ENCODE peak calls at places on chromosomes 4 and X, in nine cellular contexts. One of them, this sample, is unnamed.

GRCh38 chrX:132146456-132146855 is 18.6 kb upstream of the FRMD7 start:
- DNase-seq in right lobe of liver: peak
- DNase-seq in cardiac muscle cell: no peak
- DNase-seq in K562: no peak
- DNase-seq in left lung: no peak
- DNase-seq in neural progenitor cell: peak
- DNase-seq in fibroblast of lung: no peak
- DNase-seq in tibial artery: no peak
- DNase-seq in colonic mucosa: no peak
- DNase-seq in this sample: no peak

GRCh38 chr4:113563691-113564378 is 197.7 kb downstream of the CAMK2D start:
- DNase-seq in right lobe of liver: no peak
- DNase-seq in cardiac muscle cell: no peak
- DNase-seq in K562: no peak
- DNase-seq in left lung: no peak
- DNase-seq in neural progenitor cell: no peak
- DNase-seq in fibroblast of lung: no peak
- DNase-seq in tibial artery: no peak
- DNase-seq in colonic mucosa: no peak
- DNase-seq in this sample: no peak

GRCh38 chr4:96228463-96228862 is 388.6 kb downstream of the PDHA2 start:
- DNase-seq in right lobe of liver: no peak
- DNase-seq in cardiac muscle cell: no peak
- DNase-seq in K562: no peak
- DNase-seq in left lung: no peak
- DNase-seq in neural progenitor cell: no peak
- DNase-seq in fibroblast of lung: no peak
- DNase-seq in tibial artery: no peak
- DNase-seq in colonic mucosa: no peak
- DNase-seq in this sample: peak

GRCh38 chr4:119517361-119518229 is 111.0 kb downstream of the PDE5A start:
- DNase-seq in right lobe of liver: no peak
- DNase-seq in cardiac muscle cell: no peak
- DNase-seq in K562: no peak
- DNase-seq in left lung: no peak
- DNase-seq in neural progenitor cell: no peak
- DNase-seq in fibroblast of lung: peak
- DNase-seq in tibial artery: no peak
- DNase-seq in colonic mucosa: no peak
- DNase-seq in this sample: peak

GRCh38 chr4:149371021-149371420 is 444.6 kb downstream of the IQCM start:
- DNase-seq in right lobe of liver: peak
- DNase-seq in cardiac muscle cell: peak
- DNase-seq in K562: no peak
- DNase-seq in left lung: no peak
- DNase-seq in neural progenitor cell: peak
- DNase-seq in fibroblast of lung: peak
- DNase-seq in tibial artery: no peak
- DNase-seq in colonic mucosa: peak
- DNase-seq in this sample: peak

GRCh38 chr4:11471613-11472012 is 42.9 kb upstream of the HS3ST1 start:
- DNase-seq in right lobe of liver: no peak
- DNase-seq in cardiac muscle cell: no peak
- DNase-seq in K562: no peak
- DNase-seq in left lung: no peak
- DNase-seq in neural progenitor cell: no peak
- DNase-seq in fibroblast of lung: no peak
- DNase-seq in tibial artery: no peak
- DNase-seq in colonic mucosa: peak
- DNase-seq in this sample: peak

GRCh38 chrX:67619253-67619652 is 75.4 kb downstream of the AR start:
- DNase-seq in right lobe of liver: no peak
- DNase-seq in cardiac muscle cell: no peak
- DNase-seq in K562: no peak
- DNase-seq in left lung: no peak
- DNase-seq in neural progenitor cell: no peak
- DNase-seq in fibroblast of lung: peak
- DNase-seq in tibial artery: no peak
- DNase-seq in colonic mucosa: no peak
- DNase-seq in this sample: peak

GRCh38 chr4:85929926-85930325 is 429.9 kb downstream of the MAPK10 start:
- DNase-seq in right lobe of liver: peak
- DNase-seq in cardiac muscle cell: peak
- DNase-seq in K562: no peak
- DNase-seq in left lung: peak
- DNase-seq in neural progenitor cell: peak
- DNase-seq in fibroblast of lung: no peak
- DNase-seq in tibial artery: no peak
- DNase-seq in colonic mucosa: peak
- DNase-seq in this sample: no peak

DNA sequence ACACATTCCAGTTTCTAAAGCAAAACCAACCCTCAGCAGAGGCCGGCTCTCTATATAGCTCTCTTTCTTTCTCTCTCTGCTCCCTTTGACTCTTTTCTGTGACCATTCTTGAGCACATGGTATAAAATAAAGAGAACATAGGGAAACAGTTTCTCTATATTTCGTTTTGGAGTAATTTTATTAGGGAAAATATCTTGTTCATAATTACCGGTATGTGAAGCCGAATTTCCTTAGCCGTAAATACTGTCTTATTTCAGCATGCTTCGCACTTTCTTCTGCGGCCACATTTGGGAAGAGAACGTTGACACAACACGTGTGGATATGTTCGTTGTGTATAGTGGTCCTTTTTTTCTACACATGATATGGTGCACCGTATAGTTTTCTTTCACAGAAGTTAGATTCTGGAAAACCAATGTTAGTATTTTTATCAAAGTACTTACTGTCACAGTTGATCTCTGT is 4.9 kb upstream of the LEF1 start:
- DNase-seq in right lobe of liver: no peak
- DNase-seq in cardiac muscle cell: no peak
- DNase-seq in K562: no peak
- DNase-seq in left lung: no peak
- DNase-seq in neural progenitor cell: no peak
- DNase-seq in fibroblast of lung: no peak
- DNase-seq in tibial artery: no peak
- DNase-seq in colonic mucosa: no peak
- DNase-seq in this sample: no peak
- H3K4me3 ChIP-seq in right lobe of liver: no peak
- H3K4me3 ChIP-seq in cardiac muscle cell: peak
- H3K4me3 ChIP-seq in K562: peak
- H3K4me3 ChIP-seq in left lung: peak
- H3K4me3 ChIP-seq in neural progenitor cell: peak
- H3K4me3 ChIP-seq in fibroblast of lung: peak
- H3K4me3 ChIP-seq in tibial artery: peak
- H3K4me3 ChIP-seq in colonic mucosa: peak
- H3K4me3 ChIP-seq in this sample: peak

GRCh38 chrX:70476934-70477733 is 32.5 kb downstream of the DLG3 start:
- DNase-seq in right lobe of liver: no peak
- DNase-seq in cardiac muscle cell: no peak
- DNase-seq in K562: peak
- DNase-seq in left lung: peak
- DNase-seq in neural progenitor cell: peak
- DNase-seq in fibroblast of lung: peak
- DNase-seq in tibial artery: peak
- DNase-seq in colonic mucosa: peak
- DNase-seq in this sample: peak

GRCh38 chrX:70476166-70476933 is 31.7 kb downstream of the DLG3 start:
- DNase-seq in right lobe of liver: no peak
- DNase-seq in cardiac muscle cell: no peak
- DNase-seq in K562: no peak
- DNase-seq in left lung: no peak
- DNase-seq in neural progenitor cell: no peak
- DNase-seq in fibroblast of lung: no peak
- DNase-seq in tibial artery: no peak
- DNase-seq in colonic mucosa: no peak
- DNase-seq in this sample: no peak

GRCh38 chrX:70478521-70478920 is 33.9 kb downstream of the DLG3 start:
- DNase-seq in right lobe of liver: no peak
- DNase-seq in cardiac muscle cell: no peak
- DNase-seq in K562: no peak
- DNase-seq in left lung: no peak
- DNase-seq in neural progenitor cell: no peak
- DNase-seq in fibroblast of lung: no peak
- DNase-seq in tibial artery: no peak
- DNase-seq in colonic mucosa: no peak
- DNase-seq in this sample: no peak

GRCh38 chrX:70479197-70479969 is 34.7 kb downstream of the DLG3 start:
- DNase-seq in right lobe of liver: no peak
- DNase-seq in cardiac muscle cell: no peak
- DNase-seq in K562: no peak
- DNase-seq in left lung: no peak
- DNase-seq in neural progenitor cell: no peak
- DNase-seq in fibroblast of lung: peak
- DNase-seq in tibial artery: no peak
- DNase-seq in colonic mucosa: no peak
- DNase-seq in this sample: peak

DNA sequence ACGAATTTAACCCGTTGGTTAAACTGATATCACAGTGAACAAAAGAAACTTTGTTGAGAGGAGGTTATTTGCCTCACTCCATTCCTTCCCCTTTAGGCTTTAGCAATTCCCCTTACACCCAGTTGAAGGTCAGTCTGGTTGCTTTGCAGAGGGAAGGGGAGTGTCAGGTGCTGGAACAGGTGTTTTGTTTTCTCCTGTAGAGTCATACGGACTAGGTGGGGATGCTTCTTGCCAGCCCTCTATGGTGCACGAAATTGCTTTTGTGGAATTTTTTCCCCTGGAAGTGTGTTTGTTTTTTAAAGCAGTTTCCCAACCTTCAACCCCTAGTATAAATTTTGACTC is 33.1 kb downstream of the DLG3 start:
- DNase-seq in right lobe of liver: no peak
- DNase-seq in cardiac muscle cell: no peak
- DNase-seq in K562: no peak
- DNase-seq in left lung: no peak
- DNase-seq in neural progenitor cell: no peak
- DNase-seq in fibroblast of lung: no peak
- DNase-seq in tibial artery: no peak
- DNase-seq in colonic mucosa: no peak
- DNase-seq in this sample: no peak
- TF ChIP-seq CTCF in right lobe of liver: no peak
- TF ChIP-seq CTCF in cardiac muscle cell: no peak
- TF ChIP-seq CTCF in K562: no peak
- TF ChIP-seq CTCF in left lung: no peak
- TF ChIP-seq CTCF in neural progenitor cell: no peak
- TF ChIP-seq CTCF in fibroblast of lung: no peak
- TF ChIP-seq CTCF in tibial artery: no peak
- TF ChIP-seq CTCF in colonic mucosa: no peak
- TF ChIP-seq CTCF in this sample: no peak

GRCh38 chr4:1171306-1172227 is 816 bp downstream of the SPON2 start:
- DNase-seq in right lobe of liver: peak
- DNase-seq in cardiac muscle cell: peak
- DNase-seq in K562: no peak
- DNase-seq in left lung: no peak
- DNase-seq in neural progenitor cell: peak
- DNase-seq in fibroblast of lung: no peak
- DNase-seq in tibial artery: peak
- DNase-seq in colonic mucosa: peak
- DNase-seq in this sample: peak

GRCh38 chr4:1169691-1170096 is 2.7 kb downstream of the SPON2 start:
- DNase-seq in right lobe of liver: no peak
- DNase-seq in cardiac muscle cell: no peak
- DNase-seq in K562: no peak
- DNase-seq in left lung: no peak
- DNase-seq in neural progenitor cell: no peak
- DNase-seq in fibroblast of lung: no peak
- DNase-seq in tibial artery: peak
- DNase-seq in colonic mucosa: no peak
- DNase-seq in this sample: no peak

GRCh38 chr4:1170805-1171305 is 1.5 kb downstream of the SPON2 start:
- DNase-seq in right lobe of liver: peak
- DNase-seq in cardiac muscle cell: no peak
- DNase-seq in K562: no peak
- DNase-seq in left lung: no peak
- DNase-seq in neural progenitor cell: no peak
- DNase-seq in fibroblast of lung: no peak
- DNase-seq in tibial artery: peak
- DNase-seq in colonic mucosa: no peak
- DNase-seq in this sample: no peak

GRCh38 chr4:1169171-1169671 is 3.2 kb downstream of the SPON2 start:
- DNase-seq in right lobe of liver: no peak
- DNase-seq in cardiac muscle cell: no peak
- DNase-seq in K562: no peak
- DNase-seq in left lung: no peak
- DNase-seq in neural progenitor cell: no peak
- DNase-seq in fibroblast of lung: no peak
- DNase-seq in tibial artery: no peak
- DNase-seq in colonic mucosa: no peak
- DNase-seq in this sample: no peak

DNA sequence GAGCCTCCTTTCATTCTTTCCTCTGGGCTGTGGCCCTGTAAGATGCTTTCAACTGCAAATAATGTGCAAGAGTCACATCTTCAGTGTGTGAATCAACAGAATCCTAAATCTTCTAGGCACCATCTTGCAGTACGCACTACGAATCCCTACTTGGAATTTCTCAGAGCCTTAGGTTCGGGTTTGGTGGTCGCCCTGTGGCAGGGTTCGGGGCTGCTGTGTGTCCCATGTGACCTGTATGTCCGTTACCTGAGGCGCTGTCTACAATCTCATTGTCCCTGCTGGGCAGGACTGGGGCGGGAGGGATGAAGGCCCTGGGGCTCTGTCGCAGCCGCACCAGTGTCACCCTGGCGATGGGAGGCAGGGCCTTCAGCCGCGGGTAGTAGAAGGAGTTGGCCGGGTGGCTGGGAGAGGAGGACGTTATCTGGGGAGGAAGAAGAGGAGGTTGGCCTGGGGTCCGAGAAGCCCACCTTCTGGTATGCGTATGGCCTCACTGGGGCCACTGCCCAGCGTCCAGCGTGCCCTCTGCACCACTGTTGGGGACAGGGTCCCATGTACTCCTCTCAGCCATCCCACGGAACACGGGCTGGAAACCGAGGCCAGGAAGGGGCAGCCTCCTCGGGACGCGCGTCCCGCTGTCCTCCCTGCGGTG is 2.1 kb downstream of the SPON2 start:
- DNase-seq in right lobe of liver: no peak
- DNase-seq in cardiac muscle cell: no peak
- DNase-seq in K562: no peak
- DNase-seq in left lung: no peak
- DNase-seq in neural progenitor cell: no peak
- DNase-seq in fibroblast of lung: no peak
- DNase-seq in tibial artery: peak
- DNase-seq in colonic mucosa: no peak
- DNase-seq in this sample: no peak
- H3K4me3 ChIP-seq in right lobe of liver: no peak
- H3K4me3 ChIP-seq in cardiac muscle cell: no peak
- H3K4me3 ChIP-seq in K562: no peak
- H3K4me3 ChIP-seq in left lung: peak
- H3K4me3 ChIP-seq in neural progenitor cell: no peak
- H3K4me3 ChIP-seq in fibroblast of lung: peak
- H3K4me3 ChIP-seq in tibial artery: no peak
- H3K4me3 ChIP-seq in colonic mucosa: peak
- H3K4me3 ChIP-seq in this sample: peak

GRCh38 chr4:165345663-165346417 is 18.4 kb downstream of the MSMO1 start:
- DNase-seq in right lobe of liver: no peak
- DNase-seq in cardiac muscle cell: no peak
- DNase-seq in K562: no peak
- DNase-seq in left lung: no peak
- DNase-seq in neural progenitor cell: no peak
- DNase-seq in fibroblast of lung: no peak
- DNase-seq in tibial artery: no peak
- DNase-seq in colonic mucosa: no peak
- DNase-seq in this sample: no peak

GRCh38 chr4:165347647-165348569 is 20.4 kb downstream of the MSMO1 start:
- DNase-seq in right lobe of liver: no peak
- DNase-seq in cardiac muscle cell: no peak
- DNase-seq in K562: no peak
- DNase-seq in left lung: no peak
- DNase-seq in neural progenitor cell: no peak
- DNase-seq in fibroblast of lung: no peak
- DNase-seq in tibial artery: no peak
- DNase-seq in colonic mucosa: no peak
- DNase-seq in this sample: no peak

GRCh38 chr4:165343353-165344191 is 16.1 kb downstream of the MSMO1 start:
- DNase-seq in right lobe of liver: no peak
- DNase-seq in cardiac muscle cell: no peak
- DNase-seq in K562: no peak
- DNase-seq in left lung: no peak
- DNase-seq in neural progenitor cell: peak
- DNase-seq in fibroblast of lung: no peak
- DNase-seq in tibial artery: no peak
- DNase-seq in colonic mucosa: no peak
- DNase-seq in this sample: no peak
- TF ChIP-seq CTCF in right lobe of liver: peak
- TF ChIP-seq CTCF in cardiac muscle cell: no peak
- TF ChIP-seq CTCF in K562: no peak
- TF ChIP-seq CTCF in left lung: no peak
- TF ChIP-seq CTCF in neural progenitor cell: peak
- TF ChIP-seq CTCF in fibroblast of lung: peak
- TF ChIP-seq CTCF in tibial artery: peak
- TF ChIP-seq CTCF in colonic mucosa: no peak
- TF ChIP-seq CTCF in this sample: peak

This sample was measured in choroid plexus epithelial cell.